ENCODE peak calls at places on chromosomes 2 and 18, in four cellular contexts. H is fibroblast of the aortic adventitia, S is left ventricle myocardium inferior, V is BJ. R is an unnamed sample.

GRCh38 chr18:49747876-49748275 is 65.5 kb downstream of the ACAA2 start:
- DNase-seq in V (peak; percentile 17), H (no peak), S (no peak), R (no peak)

GRCh38 chr2:219522111-219523030 is 8.1 kb downstream of the ASIC4 start:
- DNase-seq in V (peak; percentile 45), H (peak; percentile 78), S (no peak), R (no peak)

GRCh38 chr2:203498161-203498560 is 36.9 kb downstream of the RAPH1 start:
- DNase-seq in S (no peak), V (peak; percentile 53), H (peak; percentile 78), R (peak; percentile 51)

GRCh38 chr2:176464886-176465564 is 195.8 kb downstream of the MTX2 start:
- DNase-seq in S (no peak), H (no peak), V (no peak), R (no peak)

GRCh38 chr2:46812381-46813024 is 103.1 kb downstream of the MCFD2 start:
- DNase-seq in V (peak; percentile 86), H (peak; percentile 100), S (peak; percentile 73), R (no peak)

GRCh38 chr2:182946949-182947348 is 80.5 kb upstream of the FRZB start:
- DNase-seq in V (no peak), S (no peak), H (peak; percentile 43), R (no peak)

GRCh38 chr2:18849841-18850578 is 260.6 kb upstream of the NT5C1B start:
- DNase-seq in S (no peak), H (no peak), V (no peak), R (no peak)

GRCh38 chr2:224927671-224928173 is 114.5 kb downstream of the DOCK10 start:
- DNase-seq in S (no peak), V (no peak), H (no peak), R (no peak)

GRCh38 chr18:8706981-8707940 is 1.9 kb downstream of the MTCL1 start:
- DNase-seq in H (peak; percentile 70), S (no peak), V (no peak), R (no peak)

GRCh38 chr2:30631051-30631671 is 176.1 kb downstream of the CAPN13 start:
- DNase-seq in H (no peak), V (no peak), S (no peak), R (no peak)

GRCh38 chr2:173884403-173884802 is 80.8 kb downstream of the SP3 start:
- DNase-seq in H (peak; percentile 54), S (peak; percentile 55), V (no peak), R (no peak)

DNA sequence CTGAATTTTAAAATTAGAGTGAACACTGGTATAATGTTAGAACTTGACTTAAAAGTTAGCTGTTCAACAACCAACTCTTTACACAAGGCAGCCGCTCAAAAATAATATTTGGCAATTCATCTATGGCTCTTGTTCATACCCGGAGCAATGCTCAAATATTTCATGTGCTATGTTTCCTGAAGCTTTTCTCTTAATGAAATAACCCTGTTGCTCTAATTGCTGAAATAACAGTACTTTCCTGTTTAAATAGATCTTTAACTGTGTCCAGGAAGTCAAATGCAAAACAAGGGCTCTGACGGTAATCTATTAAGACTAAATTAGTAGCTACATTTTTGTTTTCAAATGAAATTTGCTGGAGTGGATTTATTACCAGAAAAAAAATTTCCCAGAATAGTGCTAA is 33.7 kb downstream of the RFTN2 start:
- DNase-seq in S (no peak), H (no peak), V (no peak), R (no peak)
- H3K4me3 ChIP-seq in S (no peak overlapping the region), H (no peak overlapping the region), V (no peak overlapping the region), R (no peak overlapping the region)

DNA sequence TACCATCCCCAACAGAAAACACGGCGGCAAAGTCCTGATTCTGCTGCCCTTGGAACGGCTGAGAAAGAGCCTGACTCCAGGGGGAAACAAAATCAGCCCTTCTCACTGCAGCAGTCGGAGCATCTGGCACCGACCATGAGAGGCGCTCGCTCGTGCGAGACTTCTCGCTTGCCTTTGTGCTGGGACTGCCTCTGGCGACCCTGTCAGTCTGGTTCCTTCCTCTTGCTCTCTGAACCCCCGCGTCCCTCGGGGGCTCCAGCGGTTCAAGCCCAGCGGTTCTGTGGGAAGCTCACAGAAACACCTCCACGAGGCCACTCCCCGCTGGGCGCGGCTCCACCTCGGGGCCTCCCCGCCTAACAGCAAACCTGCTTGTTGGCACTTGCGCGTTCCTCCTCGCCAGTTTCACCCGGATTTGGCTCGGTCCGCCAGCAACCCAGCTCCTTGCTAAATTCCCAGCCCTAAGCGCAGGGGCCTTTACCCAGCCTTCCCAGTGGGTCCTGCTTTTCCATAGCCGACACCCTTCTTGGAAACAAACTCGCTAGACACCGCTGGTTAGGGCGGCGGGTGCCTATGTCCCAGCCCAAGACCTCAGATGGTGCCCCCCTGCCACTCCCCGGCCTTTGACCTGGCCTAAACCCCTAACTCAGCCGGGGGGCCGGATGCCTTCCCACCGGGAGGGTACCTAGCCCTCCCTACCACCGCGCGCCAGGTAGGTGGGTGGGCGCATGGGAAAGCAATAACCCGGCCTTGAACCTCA is 2.2 kb downstream of the RND3 start:
- DNase-seq in H (peak; percentile 79), S (peak; percentile 77), V (no peak), R (no peak)
- TF ChIP-seq CTCF in H (peak; percentile 35), S (peak; percentile 43), V (no peak), R (peak; percentile 18)

DNA sequence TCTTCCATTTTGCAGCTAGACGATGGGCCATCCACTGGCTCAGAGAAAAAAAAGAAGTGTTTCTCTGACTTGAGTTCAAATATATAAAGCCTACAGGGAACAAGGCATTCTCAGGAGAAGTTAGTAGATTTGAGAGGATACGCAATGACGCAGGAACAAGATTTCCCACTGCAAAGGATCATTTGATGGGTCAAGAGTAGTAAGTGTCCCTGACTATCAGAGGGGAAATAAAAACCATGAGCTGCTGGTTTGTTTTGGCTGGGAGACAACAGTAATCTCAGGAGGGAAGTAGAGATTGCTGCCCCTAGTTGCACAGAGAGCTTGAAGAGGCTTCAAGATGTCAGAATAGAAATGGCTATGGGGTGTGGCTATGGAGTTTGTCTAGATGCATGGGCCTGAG is 22.3 kb upstream of the MYO1B start:
- DNase-seq in S (no peak), V (no peak), H (no peak), R (no peak)
- H3K4me3 ChIP-seq in S (no peak overlapping the region), V (no peak overlapping the region), H (no peak overlapping the region), R (no peak overlapping the region)

GRCh38 chr2:118539290-118539689 is 308.2 kb downstream of the EN1 start:
- DNase-seq in H (peak; percentile 52), S (no peak), V (no peak), R (no peak)
- TF ChIP-seq CTCF in H (peak; percentile 60), S (peak; percentile 35), V (peak; percentile 69), R (peak; percentile 61)

GRCh38 chr2:112814278-112814677 is 22.3 kb downstream of the IL1B start:
- DNase-seq in V (peak; percentile 38), H (peak; percentile 52), S (no peak), R (no peak)
- H3K4me3 ChIP-seq in V (no peak overlapping the region), H (no peak overlapping the region), S (no peak overlapping the region), R (no peak overlapping the region)

DNA sequence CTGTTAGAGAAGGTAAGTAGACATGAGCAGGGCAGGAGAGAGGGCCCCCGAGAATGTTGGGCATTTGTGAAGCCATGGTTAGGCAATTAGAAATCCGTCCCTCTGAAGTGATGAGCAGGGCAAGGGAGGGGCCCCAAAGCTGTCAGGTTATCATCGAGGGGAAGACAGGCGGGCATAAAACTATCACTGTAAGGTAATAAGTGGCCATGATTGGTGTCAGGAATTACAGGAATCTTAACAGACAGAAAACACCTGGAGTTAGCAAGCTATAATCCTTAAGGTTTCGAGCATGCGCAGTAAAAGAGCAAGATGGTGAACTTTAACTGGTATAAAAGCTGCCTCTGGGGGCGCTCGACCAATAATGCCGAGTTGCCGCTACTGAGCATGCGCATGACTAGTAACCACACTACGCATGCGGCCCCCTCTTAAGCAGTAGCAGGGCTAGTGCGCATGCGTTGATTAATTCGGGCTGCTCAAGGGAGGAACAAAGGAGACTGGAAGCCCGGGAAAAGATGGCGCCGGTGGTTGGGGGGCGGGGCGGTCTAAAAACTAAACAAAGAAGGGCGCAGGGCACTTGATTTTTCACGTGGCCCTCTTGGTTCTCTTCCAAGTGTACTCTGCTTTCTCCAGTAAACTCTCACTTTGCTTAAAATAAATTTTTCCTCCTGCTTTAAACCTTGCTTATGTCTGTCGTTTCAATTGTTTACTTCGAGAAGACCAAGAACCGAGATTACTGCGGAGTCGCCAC is 5.5 kb downstream of the XRCC5 start:
- DNase-seq in S (peak; percentile 96), H (peak; percentile 100), V (peak; percentile 91), R (peak; percentile 79)
- TF ChIP-seq CTCF in S (peak; percentile 88), H (peak; percentile 79), V (peak; percentile 92), R (peak; percentile 82)

GRCh38 chr2:20666114-20666363 is 905 bp upstream of the GDF7 start:
- DNase-seq in V (no peak), S (no peak), H (no peak), R (no peak)
- H3K4me3 ChIP-seq in V (peak overlapping the region; percentile 49), S (peak overlapping the region; percentile 67), H (peak overlapping the region; percentile 51), R (peak overlapping the region; percentile 44)